ENCODE peak calls at places on chromosomes 3 and 15, in five cellular contexts. H is GM12878, D is H1, L is K562, T is HepG2. O is an unnamed sample.

GRCh38 chr3:43838877-43839276 is 148.1 kb downstream of the ABHD5 start:
- DNase-seq in H (no peak), D (no peak), L (no peak), T (no peak), O (no peak)

GRCh38 chr3:172082269-172082668 is 42.9 kb downstream of the FNDC3B start:
- DNase-seq in H (no peak), D (no peak), L (no peak), T (peak), O (no peak)

GRCh38 chr3:71341721-71342120 is 241.8 kb downstream of the FOXP1 start:
- DNase-seq in H (no peak), D (no peak), L (no peak), T (no peak), O (no peak)

GRCh38 chr3:143847787-143848631 is at the start of gene SLC9A9:
- DNase-seq in H (peak), D (no peak), L (no peak), T (no peak), O (no peak)

GRCh38 chr3:14243782-14244181 is 65.2 kb downstream of the LSM3 start:
- DNase-seq in H (no peak), D (no peak), L (no peak), T (no peak), O (no peak)

GRCh38 chr15:68684476-68684875 is 105.7 kb downstream of the CORO2B start:
- DNase-seq in H (no peak), D (no peak), L (no peak), T (no peak), O (no peak)

GRCh38 chr15:78075490-78076230 is 1.9 kb downstream of the TBC1D2B start:
- DNase-seq in H (no peak), D (peak), L (no peak), T (peak), O (no peak)

GRCh38 chr15:89616228-89616627 is 39.0 kb downstream of the KIF7 start:
- DNase-seq in H (no peak), D (no peak), L (no peak), T (no peak), O (no peak)

GRCh38 chr3:28980631-28981030 is 300.2 kb upstream of the RBMS3 start:
- DNase-seq in H (no peak), D (no peak), L (no peak), T (no peak), O (no peak)

GRCh38 chr15:78850352-78850751 is 22.3 kb upstream of the MORF4L1 start:
- DNase-seq in H (no peak), D (no peak), L (no peak), T (no peak), O (no peak)

GRCh38 chr3:52829482-52829881 is 990 bp downstream of the ITIH4 start:
- DNase-seq in H (no peak), D (no peak), L (no peak), T (no peak), O (no peak)

GRCh38 chr3:183254816-183255730 is 2.0 kb downstream of the B3GNT5 start:
- DNase-seq in H (no peak), D (no peak), L (peak), T (no peak), O (no peak)

GRCh38 chr3:107845355-107846281 is 245.2 kb downstream of the CD47 start:
- DNase-seq in H (no peak), D (no peak), L (no peak), T (no peak), O (no peak)

GRCh38 chr15:78368671-78369070 is 28.5 kb downstream of the CRABP1 start:
- DNase-seq in H (no peak), D (no peak), L (no peak), T (no peak), O (no peak)

DNA sequence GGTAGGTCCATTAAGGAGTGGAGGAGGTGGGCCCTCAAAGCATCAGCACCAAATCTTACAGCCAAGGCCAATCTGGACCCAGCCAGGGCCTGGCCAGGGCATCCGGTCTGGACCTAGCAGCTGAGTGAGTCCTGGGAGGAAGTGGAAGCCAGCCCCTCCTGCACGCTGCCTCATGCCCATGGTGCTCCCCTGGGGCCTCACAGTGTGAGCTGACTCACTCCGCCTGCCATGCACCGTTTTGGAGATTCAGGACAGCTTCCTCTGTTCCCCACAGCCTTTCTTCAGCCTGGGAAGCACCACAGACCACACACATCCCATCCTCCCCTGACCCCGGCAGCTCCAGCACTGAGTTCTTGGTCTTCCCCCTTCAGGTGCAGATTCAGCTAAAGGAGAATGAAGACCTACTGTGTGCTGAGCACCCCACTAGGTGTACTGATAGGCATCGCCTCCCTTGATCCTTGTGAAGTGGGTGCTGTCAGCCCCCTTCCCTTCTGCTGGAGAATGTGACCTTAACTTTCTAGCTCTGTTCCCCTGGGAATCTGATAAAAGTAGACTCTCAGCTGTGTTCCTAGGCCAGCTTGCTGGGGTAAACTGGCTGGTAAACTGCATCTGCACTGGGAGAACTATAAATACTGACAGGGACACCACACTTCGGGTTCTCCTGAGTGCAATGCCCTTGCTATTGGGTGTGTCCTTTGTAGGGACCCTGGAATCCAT is 36.8 kb upstream of the SEC13 start:
- DNase-seq in H (peak), D (no peak), L (no peak), T (no peak), O (no peak)
- TF ChIP-seq CEBPB in H (no peak), D (no peak), L (no peak), T (no peak), O (no peak)

GRCh38 chr15:65578904-65579728 is 31.8 kb downstream of the INTS14 start:
- DNase-seq in H (no peak), D (no peak), L (no peak), T (no peak), O (no peak)

GRCh38 chr15:65580287-65580686 is 30.6 kb downstream of the INTS14 start:
- DNase-seq in H (no peak), D (no peak), L (no peak), T (peak), O (no peak)

GRCh38 chr15:65576669-65577068 is 34.3 kb downstream of the INTS14 start:
- DNase-seq in H (no peak), D (no peak), L (no peak), T (no peak), O (no peak)

GRCh38 chr15:65579762-65580161 is 31.2 kb downstream of the INTS14 start:
- DNase-seq in H (no peak), D (no peak), L (no peak), T (no peak), O (no peak)

DNA sequence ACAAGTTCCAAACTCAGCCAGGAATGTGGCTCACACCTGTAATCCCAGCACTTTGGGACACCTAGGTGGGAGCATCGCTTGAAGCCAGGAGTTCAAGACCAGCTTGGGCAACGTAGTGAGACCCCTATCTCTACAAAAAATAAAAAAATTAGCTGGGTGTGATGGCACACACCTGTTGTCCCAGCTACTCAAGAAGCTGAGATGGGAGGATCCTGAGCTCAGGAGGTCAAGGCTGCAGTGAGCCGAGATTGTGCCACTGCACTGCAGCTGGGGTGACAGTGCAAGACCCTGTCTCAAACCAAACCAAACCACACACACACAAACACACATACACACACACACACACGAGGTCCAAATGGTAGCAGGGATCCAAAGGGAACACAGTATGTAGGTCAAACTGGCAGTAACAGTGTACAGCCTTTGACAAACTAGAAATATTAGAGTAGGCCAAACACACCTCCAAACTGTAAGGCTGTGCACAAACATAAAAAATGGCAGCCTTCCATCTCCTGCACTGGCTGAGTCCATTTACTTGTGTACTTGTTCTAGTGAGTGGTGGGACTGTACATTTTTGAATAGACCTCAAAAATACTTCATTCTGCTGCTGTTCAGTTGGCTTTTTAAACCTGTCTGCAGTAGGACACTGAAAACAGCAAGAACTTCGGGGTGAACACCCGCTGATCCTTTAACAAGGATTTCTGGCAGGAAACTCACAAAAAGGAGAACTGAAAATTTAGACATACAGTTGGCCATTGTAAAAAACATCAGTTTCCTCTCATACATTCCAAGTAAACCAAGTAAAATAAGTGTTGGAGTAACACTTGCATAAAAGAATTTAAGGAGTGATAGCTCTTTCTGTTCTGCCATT is 33.6 kb downstream of the INTS14 start:
- DNase-seq in H (no peak), D (no peak), L (no peak), T (no peak), O (no peak)
- TF ChIP-seq ATF3 in H (no peak), D (no peak), L (no peak), T (no peak), O (no peak)

DNA sequence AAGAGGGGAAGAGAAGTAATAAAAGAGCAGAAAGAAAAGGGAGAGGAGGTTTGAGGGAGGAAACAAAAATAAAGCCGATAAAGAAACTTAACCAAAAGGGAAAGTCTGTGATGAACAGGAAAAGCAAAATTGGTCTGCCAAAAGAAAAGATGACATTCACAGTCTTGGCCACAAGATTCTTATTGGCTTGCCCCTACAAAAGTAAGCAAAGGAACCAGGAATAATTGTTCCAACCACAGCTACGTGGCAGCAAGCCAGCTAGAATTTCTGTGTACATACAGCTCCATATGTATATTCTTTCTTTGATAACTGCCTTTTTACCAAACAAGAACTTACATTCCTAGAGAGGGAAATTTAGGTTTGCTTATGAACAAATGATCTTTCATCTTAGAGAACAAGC is 79.6 kb downstream of the MLH1 start:
- DNase-seq in H (no peak), D (no peak), L (no peak), T (no peak), O (no peak)
- TF ChIP-seq CEBPB in H (no peak), D (no peak), L (no peak), T (no peak), O (no peak)

GRCh38 chr15:87669846-87670245 is 586.7 kb downstream of the NTRK3 start:
- DNase-seq in H (no peak), D (no peak), L (no peak), T (no peak), O (no peak)
- TF ChIP-seq ATF3 in H (no peak), D (no peak), L (no peak), T (no peak), O (no peak)

DNA sequence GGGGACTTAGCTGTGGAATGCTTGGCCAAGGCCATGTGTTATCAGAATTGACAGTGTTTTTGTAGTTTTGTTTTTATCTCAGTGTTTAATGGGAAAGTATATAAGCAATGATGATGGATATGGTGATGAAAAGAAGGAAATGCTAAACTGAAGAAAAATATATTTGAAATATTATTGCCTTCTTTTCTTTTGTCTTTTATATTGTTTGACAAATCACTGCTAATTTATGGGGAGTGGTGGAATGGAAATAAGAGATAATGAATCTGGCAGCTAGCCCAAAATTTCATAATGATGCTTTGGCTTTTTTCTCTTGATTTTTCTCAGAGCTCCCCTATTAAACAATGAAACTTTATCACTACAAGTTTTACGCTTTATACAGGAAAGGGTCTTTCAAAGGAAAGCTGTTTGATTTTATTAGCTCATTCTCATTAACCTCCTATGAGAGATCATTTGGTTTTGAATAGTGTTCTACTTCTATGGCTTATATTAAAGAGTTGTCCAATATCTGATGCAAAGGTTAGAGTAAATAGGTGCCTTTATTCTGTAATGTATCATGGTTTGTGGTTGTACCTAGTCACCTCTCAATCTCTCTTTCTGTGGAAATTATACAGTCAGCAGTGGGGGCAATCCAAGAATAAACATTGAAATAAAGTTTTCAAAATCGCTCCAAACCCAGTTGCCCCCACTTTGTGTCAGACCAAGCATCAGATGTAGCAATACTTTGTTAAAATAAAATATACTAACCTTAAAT is 16.3 kb downstream of the CMSS1 start:
- DNase-seq in H (no peak), D (no peak), L (no peak), T (no peak), O (no peak)
- TF ChIP-seq CEBPB in H (no peak), D (no peak), L (no peak), T (no peak), O (no peak)

GRCh38 chr3:58563386-58564035 is 13.7 kb downstream of the FAM107A start:
- DNase-seq in H (no peak), D (no peak), L (no peak), T (peak), O (no peak)
- TF ChIP-seq ATF3 in H (no peak), D (no peak), L (no peak), T (no peak), O (no peak)

O was measured in HCT116.